ENCODE peak calls at places on chromosomes 13 and 19, in nine cellular contexts. Q is mucosa of descending colon, N is tibial nerve, G is lower lobe of right lung, A is pancreas, O is psoas muscle, C is GM12878, F is ovary, H is neural progenitor cell. V is an unnamed sample.

GRCh38 chr19:277131-277530 is 14.1 kb downstream of the PLPP2 start:
- DNase-seq in F (no peak), A (no peak), C (no peak), O (no peak), G (no peak), H (no peak), Q (no peak), N (no peak), V (peak)

GRCh38 chr13:48315981-48316380 is 12.4 kb downstream of the RB1 start:
- DNase-seq in A (no peak), Q (no peak), N (no peak), H (no peak), F (no peak), C (no peak), O (no peak), G (no peak), V (no peak)

GRCh38 chr13:43894438-43894837 is 14.7 kb downstream of the LACC1 start:
- DNase-seq in H (no peak), Q (no peak), N (no peak), O (no peak), G (no peak), A (no peak), C (no peak), F (no peak), V (no peak)

GRCh38 chr19:13817615-13818371 is 22.6 kb downstream of the ZSWIM4 start:
- DNase-seq in C (no peak), A (peak), F (no peak), H (peak), G (peak), N (no peak), O (no peak), Q (peak), V (no peak)

GRCh38 chr19:34484328-34484727 is 2.8 kb downstream of the WTIP start:
- DNase-seq in N (no peak), H (no peak), Q (no peak), O (no peak), G (no peak), A (no peak), C (no peak), F (no peak), V (no peak)

GRCh38 chr19:33156354-33156753 is 24.4 kb downstream of the WDR88 start:
- DNase-seq in Q (no peak), F (no peak), A (no peak), C (no peak), N (no peak), O (no peak), H (no peak), G (no peak), V (no peak)

GRCh38 chr19:3614858-3615505 is 8.3 kb upstream of the TBXA2R start:
- DNase-seq in C (no peak), G (no peak), F (peak), N (no peak), Q (no peak), O (no peak), A (peak), H (no peak), V (no peak)

GRCh38 chr13:71645467-71645866 is 221.5 kb downstream of the DACH1 start:
- DNase-seq in F (no peak), A (no peak), G (no peak), O (no peak), C (no peak), Q (no peak), H (no peak), N (no peak), V (no peak)

GRCh38 chr19:48795855-48796142 is 15.0 kb downstream of the BCAT2 start:
- DNase-seq in G (no peak), A (no peak), Q (peak), N (no peak), H (no peak), F (peak), C (no peak), O (peak), V (no peak)

GRCh38 chr13:35926859-35927530 is 204.2 kb downstream of the DCLK1 start:
- DNase-seq in O (no peak), A (no peak), Q (no peak), F (no peak), H (no peak), G (no peak), C (no peak), N (peak), V (no peak)

GRCh38 chr13:34970961-34971360 is 28.9 kb downstream of the NBEA start:
- DNase-seq in N (no peak), H (no peak), F (no peak), C (no peak), G (no peak), O (no peak), A (no peak), Q (no peak), V (no peak)

GRCh38 chr13:23610966-23611486 is 40.8 kb downstream of the TNFRSF19 start:
- DNase-seq in Q (no peak), N (no peak), A (no peak), G (no peak), H (no peak), O (no peak), F (no peak), C (no peak), V (no peak)

GRCh38 chr19:42386974-42387707 is 3.0 kb downstream of the CNFN start:
- DNase-seq in Q (peak), G (peak), N (peak), C (no peak), H (peak), O (peak), A (peak), F (no peak), V (no peak)

GRCh38 chr13:74197686-74198085 is 63.5 kb upstream of the KLF12 start:
- DNase-seq in N (no peak), O (no peak), F (no peak), G (no peak), C (no peak), Q (no peak), A (no peak), H (no peak), V (no peak)

GRCh38 chr13:35723820-35724219 is 247.3 kb upstream of the MAB21L1 start:
- DNase-seq in A (no peak), Q (no peak), N (no peak), F (no peak), C (no peak), G (no peak), O (peak), H (no peak), V (no peak)

GRCh38 chr13:20414475-20415287 is 111.0 kb downstream of the CRYL1 start:
- DNase-seq in N (no peak), F (no peak), A (peak), C (no peak), Q (peak), O (no peak), H (no peak), G (no peak), V (no peak)

GRCh38 chr19:2186071-2186846 is 22.5 kb downstream of the DOT1L start:
- DNase-seq in C (no peak), A (no peak), O (peak), G (peak), Q (peak), F (peak), N (peak), H (peak), V (no peak)

GRCh38 chr13:87259479-87260083 is 411.6 kb upstream of the SLITRK5 start:
- DNase-seq in N (no peak), F (no peak), A (no peak), Q (no peak), O (no peak), H (peak), G (no peak), C (no peak), V (no peak)

GRCh38 chr19:44548736-44549135 is 19.3 kb upstream of the CEACAM20 start:
- DNase-seq in N (no peak), F (no peak), A (no peak), H (no peak), O (no peak), C (no peak), Q (no peak), G (no peak), V (no peak)

GRCh38 chr19:7861619-7862412 is 12.4 kb downstream of the PRR36 start:
- DNase-seq in F (no peak), C (no peak), N (no peak), Q (peak), O (no peak), H (peak), G (no peak), A (peak), V (peak)
- TF ChIP-seq CTCF in F (no peak), C (no peak), N (no peak), Q (no peak), O (no peak), H (peak), G (peak), A (no peak), V (no peak)

GRCh38 chr13:104143760-104144406 is 1077.7 kb upstream of the SLC10A2 start:
- DNase-seq in H (peak), C (no peak), O (no peak), N (no peak), A (no peak), G (no peak), Q (no peak), F (no peak), V (no peak)
- TF ChIP-seq CTCF in H (no peak), C (no peak), O (no peak), N (no peak), A (no peak), G (no peak), Q (no peak), F (no peak), V (no peak)

DNA sequence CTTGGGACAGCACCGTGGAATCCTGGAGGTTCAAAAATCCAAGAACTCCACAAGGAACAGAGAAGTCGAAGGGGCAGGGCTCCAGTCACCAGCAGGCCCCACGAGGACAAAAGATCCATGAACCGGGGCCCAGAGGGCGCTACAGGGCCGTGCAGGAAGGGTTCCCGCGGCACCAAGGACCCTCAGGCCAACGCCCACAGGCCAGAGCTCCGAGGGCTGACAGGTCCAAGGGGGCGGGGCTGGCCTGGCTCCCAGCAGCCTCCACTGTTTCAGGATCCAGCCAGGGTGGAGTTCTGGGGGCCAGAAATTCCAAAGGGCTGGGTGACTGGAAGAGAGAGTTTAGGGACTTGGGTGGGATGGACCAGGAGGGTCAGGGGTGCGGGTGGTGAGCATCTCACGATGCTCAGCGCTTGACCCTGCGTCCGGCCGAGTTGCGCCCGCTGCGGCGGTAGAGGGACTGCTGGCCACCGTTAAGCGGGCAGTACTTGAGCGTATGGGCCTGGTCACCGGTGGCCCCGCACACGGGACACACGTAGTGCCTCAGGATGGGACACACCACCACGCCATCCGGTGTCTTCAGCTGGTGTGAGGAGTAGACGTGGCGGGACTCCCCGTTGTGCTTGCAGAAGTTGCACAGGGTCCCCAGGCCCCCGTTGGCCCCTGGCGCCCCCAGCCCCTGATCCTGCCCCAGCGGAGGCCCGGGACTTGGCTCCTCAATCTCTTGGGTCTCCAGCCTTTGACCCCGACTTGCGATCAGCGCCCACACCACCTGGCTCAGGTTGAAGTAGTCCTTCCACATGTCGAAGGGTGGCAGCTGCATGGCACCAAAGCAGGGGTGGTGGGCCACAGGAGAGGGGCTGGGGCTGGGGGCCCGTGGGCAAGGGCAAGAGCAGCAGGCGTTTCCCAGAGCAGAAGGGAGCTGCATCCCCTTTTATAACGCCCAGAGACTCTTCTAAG is at the start of gene NANOS2:
- DNase-seq in O (peak), C (no peak), F (no peak), Q (no peak), G (no peak), H (peak), N (no peak), A (no peak), V (no peak)
- TF ChIP-seq CTCF in O (no peak), C (no peak), F (no peak), Q (no peak), G (no peak), H (peak), N (no peak), A (no peak), V (peak)

GRCh38 chr19:22784051-22784450 is at the start of gene ZNF99:
- DNase-seq in A (no peak), G (no peak), H (no peak), Q (no peak), C (no peak), O (peak), F (peak), N (peak), V (no peak)
- TF ChIP-seq CTCF in A (no peak), G (no peak), H (no peak), Q (no peak), C (no peak), O (no peak), F (no peak), N (no peak), V (no peak)

DNA sequence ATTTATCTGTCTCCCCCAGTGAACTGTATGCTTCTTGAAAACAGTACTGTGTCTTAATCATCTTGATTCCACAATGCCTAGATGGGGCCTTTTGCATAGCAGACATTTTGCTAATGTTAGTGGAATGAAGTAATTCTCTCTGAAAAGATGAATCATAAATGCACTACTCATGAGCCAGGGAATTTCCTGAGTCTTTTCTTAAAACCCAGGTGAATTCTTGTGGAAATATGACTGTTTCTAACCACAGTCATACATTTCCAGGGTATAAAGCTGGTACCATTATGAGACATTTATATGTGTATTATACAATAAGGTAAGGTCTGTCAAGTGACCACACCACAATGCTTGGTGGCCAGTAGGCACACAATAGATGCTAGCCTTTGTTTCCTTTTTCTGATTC is 5.5 kb upstream of the KCTD4 start:
- DNase-seq in C (peak), F (no peak), A (no peak), G (no peak), N (no peak), O (no peak), H (no peak), Q (no peak), V (no peak)
- TF ChIP-seq CTCF in C (no peak), F (no peak), A (no peak), G (no peak), N (no peak), O (no peak), H (no peak), Q (no peak), V (no peak)

DNA sequence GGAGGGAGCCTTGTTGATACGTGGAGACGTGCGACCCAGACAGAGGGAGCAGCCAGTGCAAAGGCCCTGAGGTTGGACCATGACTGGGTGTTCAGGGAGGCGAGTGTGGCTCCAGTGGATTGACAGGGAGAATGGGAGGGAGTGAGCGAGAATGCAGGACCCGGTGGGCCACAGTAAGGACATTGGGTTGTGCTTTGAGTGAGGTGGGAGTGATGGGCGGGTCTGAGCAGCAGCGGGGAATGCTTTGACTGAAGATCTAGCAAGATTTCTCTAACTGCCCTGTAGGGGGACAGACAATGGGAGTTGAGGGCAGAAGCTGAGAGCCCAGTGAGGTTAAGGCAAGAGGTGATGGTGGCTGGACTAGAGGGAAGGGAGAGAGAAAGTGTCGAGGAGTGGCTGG is 7.7 kb upstream of the NANOS2 start:
- DNase-seq in N (no peak), F (no peak), G (no peak), A (no peak), H (peak), C (no peak), O (no peak), Q (no peak), V (no peak)
- TF ChIP-seq CTCF in N (no peak), F (no peak), G (no peak), A (no peak), H (peak), C (peak), O (no peak), Q (no peak), V (peak)

GRCh38 chr19:40529093-40529954 is 47.3 kb upstream of the SHKBP1 start:
- DNase-seq in C (peak), O (peak), Q (peak), N (peak), G (peak), A (peak), F (peak), H (peak), V (peak)

GRCh38 chr19:40528533-40529092 is 48.1 kb upstream of the SHKBP1 start:
- DNase-seq in G (no peak), F (no peak), H (no peak), C (no peak), Q (no peak), O (no peak), A (no peak), N (no peak), V (no peak)

GRCh38 chr19:40534148-40534547 is 42.5 kb upstream of the SHKBP1 start:
- DNase-seq in O (no peak), A (no peak), N (no peak), G (no peak), Q (no peak), C (no peak), F (no peak), H (no peak), V (no peak)

GRCh38 chr19:40530091-40530901 is 46.4 kb upstream of the SHKBP1 start:
- DNase-seq in N (no peak), Q (no peak), G (no peak), F (peak), H (peak), O (no peak), A (peak), C (no peak), V (no peak)

GRCh38 chr19:40533508-40533907 is 43.2 kb upstream of the SHKBP1 start:
- DNase-seq in F (no peak), O (no peak), C (no peak), A (no peak), Q (no peak), H (no peak), N (no peak), G (no peak), V (no peak)
- TF ChIP-seq CTCF in F (no peak), O (no peak), C (no peak), A (no peak), Q (no peak), H (peak), N (no peak), G (no peak), V (no peak)

GRCh38 chr13:100561599-100562204 is 26.9 kb downstream of the GGACT start:
- DNase-seq in Q (no peak), G (no peak), N (no peak), A (no peak), C (no peak), F (no peak), H (no peak), O (no peak), V (peak)

GRCh38 chr13:100564444-100565223 is 24.0 kb downstream of the GGACT start:
- DNase-seq in F (no peak), N (no peak), O (no peak), Q (no peak), H (no peak), G (no peak), A (no peak), C (no peak), V (no peak)

GRCh38 chr13:100560498-100561215 is 27.9 kb downstream of the GGACT start:
- DNase-seq in N (no peak), F (no peak), O (no peak), G (no peak), Q (no peak), C (no peak), A (no peak), H (no peak), V (no peak)

GRCh38 chr13:100563779-100564178 is 24.8 kb downstream of the GGACT start:
- DNase-seq in G (no peak), A (no peak), H (no peak), N (no peak), O (no peak), C (no peak), F (no peak), Q (no peak), V (peak)

DNA sequence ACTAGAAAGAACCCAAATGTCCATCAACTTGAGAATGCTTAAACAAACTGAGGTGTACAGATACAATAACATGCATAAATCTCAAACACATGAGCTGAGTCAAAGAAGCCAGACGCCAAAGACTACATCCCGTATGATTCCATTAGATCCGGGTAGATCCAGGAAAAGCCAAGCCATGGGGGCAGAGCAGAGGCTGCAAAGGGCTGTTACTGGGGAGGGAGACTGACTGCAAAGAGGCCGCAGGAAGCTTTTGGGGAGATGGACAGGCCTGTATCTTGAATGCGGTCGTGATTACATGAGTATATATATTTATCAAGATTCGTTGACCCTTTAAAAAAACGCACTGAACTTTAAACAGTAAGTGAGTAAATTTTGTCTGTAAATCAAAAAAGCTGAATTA is 28.7 kb downstream of the GGACT start:
- DNase-seq in F (no peak), C (no peak), N (no peak), O (no peak), H (no peak), G (no peak), A (no peak), Q (no peak), V (no peak)
- TF ChIP-seq CTCF in F (no peak), C (no peak), N (no peak), O (no peak), H (no peak), G (no peak), A (no peak), Q (no peak), V (no peak)

DNA sequence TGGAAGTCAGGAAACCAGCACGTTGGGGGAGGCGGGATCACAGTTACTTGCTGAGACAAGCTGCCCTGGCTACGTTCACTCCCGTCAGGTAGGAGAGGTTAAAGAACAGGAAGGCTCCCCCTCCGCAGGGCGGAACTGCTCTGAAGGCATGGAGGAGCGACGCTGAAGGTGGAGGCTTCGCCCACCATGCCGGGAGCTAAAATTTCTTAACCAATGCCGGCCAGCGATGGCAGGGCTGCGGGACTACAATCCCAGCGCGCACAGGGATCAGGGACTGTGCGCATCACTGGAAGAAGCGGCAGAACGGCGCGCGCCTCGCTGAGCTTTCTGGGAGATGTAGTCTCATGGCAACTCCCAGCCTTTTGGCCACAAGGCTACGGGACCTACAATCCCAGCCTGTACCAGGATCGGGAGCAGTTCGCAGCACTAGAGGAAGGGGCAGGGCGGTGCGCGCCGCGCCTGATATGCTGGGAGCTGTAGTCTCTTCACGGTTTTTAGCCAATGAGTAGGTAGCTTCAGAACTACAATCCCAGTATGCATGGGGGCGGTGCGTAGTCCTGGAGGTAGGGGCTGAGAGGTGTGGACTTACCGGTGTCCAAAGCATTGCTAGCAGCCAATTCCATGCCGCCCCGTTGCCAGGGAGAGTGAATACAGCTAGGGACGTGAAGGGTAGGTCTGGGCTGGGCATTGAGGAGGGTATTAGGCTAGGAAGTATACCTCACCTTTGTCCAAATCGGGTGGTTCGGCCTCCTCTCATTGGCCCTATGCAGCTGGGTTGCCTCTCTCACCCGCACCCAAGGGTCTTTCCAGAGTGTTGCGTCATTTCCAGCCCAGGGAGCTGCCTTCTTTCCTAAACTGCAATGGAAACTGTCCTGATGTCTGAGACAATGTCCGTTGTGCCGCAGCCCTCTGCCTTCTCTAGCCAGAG is 12.8 kb upstream of the ZNF682 start:
- DNase-seq in H (peak), G (peak), F (peak), Q (peak), N (peak), O (peak), A (peak), C (peak), V (peak)
- TF ChIP-seq CTCF in H (no peak), G (peak), F (no peak), Q (no peak), N (peak), O (no peak), A (no peak), C (no peak), V (peak)